ENCODE peak calls at places on chromosomes 11 and 22, in eight cellular contexts. V, Z, S, Y, B, N, J and H are unnamed samples.

GRCh38 chr11:58027341-58027740 is 3.4 kb upstream of the OR6Q1 start:
- DNase-seq in Z (no peak), Y (no peak), V (no peak), S (no peak), J (no peak), B (no peak), N (no peak), H (no peak)

GRCh38 chr11:134712228-134713145 is 300.4 kb upstream of the B3GAT1 start:
- DNase-seq in B (no peak), Y (no peak), S (no peak), V (no peak), J (no peak), Z (no peak), N (no peak), H (no peak)

GRCh38 chr11:20840341-20840740 is 171.0 kb downstream of the NELL1 start:
- DNase-seq in S (no peak), B (peak), Y (no peak), Z (no peak), N (no peak), V (no peak), J (no peak), H (peak)

GRCh38 chr11:45092901-45093760 is 53.3 kb upstream of the PRDM11 start:
- DNase-seq in S (no peak), J (no peak), V (no peak), Z (no peak), B (no peak), Y (no peak), N (no peak), H (no peak)

GRCh38 chr11:18472587-18472986 is 16.9 kb downstream of the LDHAL6A start:
- DNase-seq in B (no peak), V (no peak), Z (no peak), J (no peak), Y (no peak), S (no peak), N (no peak), H (no peak)

GRCh38 chr11:35567737-35568465 is 42.5 kb upstream of the PAMR1 start:
- DNase-seq in N (no peak), V (no peak), Y (no peak), S (no peak), B (peak), Z (no peak), J (no peak), H (no peak)

GRCh38 chr11:125069796-125070195 is 6.7 kb downstream of the SLC37A2 start:
- DNase-seq in Z (no peak), S (no peak), J (no peak), Y (no peak), B (peak), V (peak), N (no peak), H (no peak)

GRCh38 chr11:123194308-123195181 is 503 bp downstream of the CLMP start:
- DNase-seq in N (no peak), Y (no peak), V (no peak), J (no peak), S (no peak), B (peak), Z (no peak), H (peak)

GRCh38 chr11:82733444-82734119 is at the start of gene FAM181B:
- DNase-seq in Y (peak), J (peak), V (no peak), N (no peak), B (peak), S (no peak), Z (no peak), H (peak)

GRCh38 chr22:44583076-44583760 is 85.2 kb upstream of the RTL6 start:
- DNase-seq in B (peak), Z (no peak), N (no peak), V (no peak), S (no peak), J (no peak), Y (no peak), H (no peak)

GRCh38 chr11:114416441-114416928 is 16.0 kb downstream of the RBM7 start:
- DNase-seq in J (no peak), Z (no peak), B (no peak), Y (no peak), N (no peak), S (no peak), V (no peak), H (no peak)